ENCODE peak calls at places on chromosomes 16 and 17, in six cellular contexts. G is IMR-90, W is neuronal stem cell, E is trophoblast cell, Q is mesenchymal stem cell, C is H1. X is an unnamed sample.

GRCh38 chr16:65809627-65810026 is 556.9 kb upstream of the CDH5 start:
- DNase-seq in G (no peak), W (no peak), E (no peak), Q (no peak), C (no peak), X (no peak)

GRCh38 chr16:85635545-85636140 is 22.5 kb downstream of the GSE1 start:
- DNase-seq in G (no peak), W (no peak), E (peak; percentile 35), Q (no peak), C (no peak), X (no peak)

GRCh38 chr16:14286381-14287230 is 215.5 kb downstream of the MRTFB start:
- DNase-seq in G (no peak), W (no peak), E (peak; percentile 80), Q (no peak), C (peak; percentile 74), X (peak; percentile 64)

GRCh38 chr17:27526603-27527002 is 70.4 kb downstream of the KSR1 start:
- DNase-seq in G (peak; percentile 61), W (no peak), E (no peak), Q (peak; percentile 54), C (no peak), X (peak; percentile 73)

GRCh38 chr17:59652119-59652518 is 32.4 kb downstream of the CLTC start:
- DNase-seq in G (peak; percentile 88), W (no peak), E (no peak), Q (peak; percentile 44), C (no peak), X (no peak)

GRCh38 chr16:67528870-67529638 is 425 bp downstream of the RIPOR1 start:
- DNase-seq in G (peak; percentile 32), W (no peak), E (peak; percentile 75), Q (peak; percentile 52), C (peak; percentile 71), X (peak; percentile 42)

GRCh38 chr16:59210955-59211541 is 476.9 kb upstream of the GOT2 start:
- DNase-seq in G (peak; percentile 43), W (peak; percentile 83), E (no peak), Q (peak; percentile 62), C (no peak), X (peak; percentile 92)

GRCh38 chr16:56382459-56382858 is 42.9 kb downstream of the AMFR start:
- DNase-seq in G (no peak), W (no peak), E (no peak), Q (no peak), C (no peak), X (no peak)

GRCh38 chr16:9077001-9077809 is 14.2 kb upstream of the HAPSTR1 start:
- DNase-seq in G (peak; percentile 88), W (no peak), E (peak; percentile 92), Q (peak; percentile 84), C (no peak), X (peak; percentile 86)

GRCh38 chr17:80101946-80102706 is 745 bp downstream of the GAA start:
- DNase-seq in G (peak; percentile 77), W (peak; percentile 27), E (peak; percentile 40), Q (peak; percentile 69), C (no peak), X (peak; percentile 34)

GRCh38 chr17:50871369-50871768 is 5.2 kb upstream of the TOB1 start:
- DNase-seq in G (no peak), W (no peak), E (no peak), Q (no peak), C (no peak), X (no peak)
- H3K4me3 ChIP-seq in G (no peak overlapping the region), W (no peak overlapping the region), E (no peak overlapping the region), Q (no peak overlapping the region), C (no peak overlapping the region), X (no peak overlapping the region)

GRCh38 chr16:87784812-87785211 is 19.0 kb upstream of the KLHDC4 start:
- DNase-seq in G (peak; percentile 35), W (no peak), E (peak; percentile 85), Q (no peak), C (no peak), X (peak; percentile 79)

GRCh38 chr16:87780385-87780989 is 14.7 kb upstream of the KLHDC4 start:
- DNase-seq in G (peak; percentile 38), W (no peak), E (no peak), Q (no peak), C (no peak), X (no peak)

GRCh38 chr16:87778476-87778829 is 12.7 kb upstream of the KLHDC4 start:
- DNase-seq in G (no peak), W (no peak), E (no peak), Q (no peak), C (no peak), X (no peak)

GRCh38 chr16:87778830-87779579 is 13.2 kb upstream of the KLHDC4 start:
- DNase-seq in G (peak; percentile 96), W (peak; percentile 82), E (peak; percentile 96), Q (peak; percentile 93), C (peak; percentile 99), X (peak; percentile 98)
- H2AK5ac ChIP-seq in G (peak overlapping the region; percentile 100), W (peak overlapping the region; percentile 30), E (peak overlapping the region; percentile 99), Q (peak overlapping the region; percentile 10), C (peak overlapping the region; percentile 96), X (peak overlapping the region; percentile 0)

GRCh38 chr17:7559307-7560171 is 989 bp downstream of the TNFSF13 start:
- DNase-seq in G (no peak), W (no peak), E (no peak), Q (no peak), C (no peak), X (no peak)

GRCh38 chr17:7558544-7559306 is at the start of gene TNFSF13:
- DNase-seq in G (no peak), W (no peak), E (no peak), Q (no peak), C (no peak), X (no peak)

GRCh38 chr17:7561589-7562207 is at the start of gene SENP3:
- DNase-seq in G (peak; percentile 88), W (peak; percentile 94), E (peak; percentile 92), Q (peak; percentile 91), C (peak; percentile 95), X (peak; percentile 91)

GRCh38 chr17:7561028-7561575 is 617 bp upstream of the SENP3 start:
- DNase-seq in G (peak; percentile 76), W (peak; percentile 81), E (peak; percentile 94), Q (peak; percentile 87), C (peak; percentile 92), X (peak; percentile 91)

GRCh38 chr17:7560172-7561027 is 1.3 kb upstream of the SENP3 start:
- DNase-seq in G (peak; percentile 49), W (peak; percentile 67), E (peak; percentile 89), Q (peak; percentile 72), C (peak; percentile 90), X (peak; percentile 91)
- H3K4me3 ChIP-seq in G (no peak overlapping the region), W (peak overlapping the region; percentile 86), E (no peak overlapping the region), Q (peak overlapping the region; percentile 96), C (peak overlapping the region; percentile 96), X (no peak overlapping the region)

DNA sequence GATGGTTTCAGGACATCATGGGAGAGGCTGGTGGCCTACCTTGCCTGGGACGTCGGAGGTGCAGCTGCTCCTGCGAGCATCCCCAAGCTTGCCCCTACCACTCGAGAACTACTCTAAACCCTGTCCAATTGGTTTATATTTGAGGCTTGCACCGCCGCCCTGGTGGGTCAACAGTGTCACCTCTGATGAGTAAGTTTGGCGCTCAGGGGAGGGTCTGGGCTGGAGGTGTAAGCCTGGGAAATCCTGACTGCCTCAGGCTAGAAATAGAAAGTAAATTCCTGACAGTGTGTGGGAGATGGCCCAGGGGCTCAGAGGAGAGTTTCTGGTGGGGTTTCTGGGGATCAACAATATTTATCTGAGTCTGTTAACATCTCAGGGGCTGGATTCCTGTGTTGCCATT is 48.2 kb downstream of the CCDC42 start:
- DNase-seq in G (peak; percentile 36), W (no peak), E (peak; percentile 73), Q (peak; percentile 40), C (no peak), X (peak; percentile 88)
- H2AK5ac ChIP-seq in G (peak overlapping the region; percentile 96), W (no peak overlapping the region), E (peak overlapping the region; percentile 49), Q (peak overlapping the region; percentile 94), C (peak overlapping the region; percentile 57), X (peak overlapping the region; percentile 45)

X was measured in mesendoderm.